ENCODE peak calls at places on chromosomes 16 and 17, in five cellular contexts. Z, W, N, F and L are unnamed samples.

GRCh38 chr16:59412275-59412841 is 678.2 kb upstream of the GOT2 start:
- DNase-seq in Z (no peak), W (no peak), N (no peak), F (no peak), L (no peak)

GRCh38 chr17:75064040-75064439 is 17.0 kb downstream of the KCTD2 start:
- DNase-seq in Z (no peak), W (no peak), N (no peak), F (no peak), L (no peak)

GRCh38 chr16:73058221-73058615 is 10.3 kb upstream of the ZFHX3 start:
- DNase-seq in Z (no peak), W (no peak), N (peak; percentile 61), F (no peak), L (no peak)

GRCh38 chr16:50368410-50369132 is at the start of gene BRD7:
- DNase-seq in Z (no peak), W (peak; percentile 49), N (peak; percentile 90), F (peak; percentile 67), L (peak; percentile 66)

GRCh38 chr17:27546624-27547300 is 84.2 kb upstream of the LGALS9 start:
- DNase-seq in Z (no peak), W (no peak), N (no peak), F (no peak), L (no peak)

GRCh38 chr16:52016387-52016786 is 530.6 kb downstream of the TOX3 start:
- DNase-seq in Z (no peak), W (no peak), N (no peak), F (no peak), L (no peak)

GRCh38 chr17:82892869-82893565 is 53.2 kb upstream of the ZNF750 start:
- DNase-seq in Z (no peak), W (peak; percentile 45), N (peak; percentile 71), F (peak; percentile 92), L (no peak)

GRCh38 chr16:89020068-89020924 is 43.3 kb upstream of the CBFA2T3 start:
- DNase-seq in Z (no peak), W (no peak), N (no peak), F (no peak), L (no peak)

GRCh38 chr17:39867891-39868553 is at the start of gene ZPBP2:
- DNase-seq in Z (no peak), W (no peak), N (no peak), F (peak; percentile 46), L (no peak)

GRCh38 chr16:24132048-24132796 is 123.9 kb upstream of the CACNG3 start:
- DNase-seq in Z (no peak), W (no peak), N (no peak), F (no peak), L (no peak)

GRCh38 chr16:89924298-89924924 is 1.3 kb downstream of the TUBB3 start:
- DNase-seq in Z (no peak), W (no peak), N (peak; percentile 62), F (peak; percentile 56), L (peak; percentile 64)

GRCh38 chr16:23368469-23368868 is 66.4 kb downstream of the SCNN1B start:
- DNase-seq in Z (no peak), W (no peak), N (no peak), F (no peak), L (no peak)

GRCh38 chr17:50967795-50968194 is 101.6 kb upstream of the TOB1 start:
- DNase-seq in Z (no peak), W (no peak), N (no peak), F (no peak), L (no peak)

GRCh38 chr17:673200-673681 is 41.4 kb downstream of the VPS53 start:
- DNase-seq in Z (no peak), W (no peak), N (no peak), F (no peak), L (no peak)

GRCh38 chr16:52912565-52913173 is 140.0 kb downstream of the CHD9NB start:
- DNase-seq in Z (no peak), W (no peak), N (peak; percentile 57), F (no peak), L (peak; percentile 68)

GRCh38 chr16:12497558-12497957 is 306.1 kb downstream of the CPPED1 start:
- DNase-seq in Z (no peak), W (no peak), N (no peak), F (no peak), L (no peak)

GRCh38 chr16:81505011-81505660 is 60.5 kb downstream of the CMIP start:
- DNase-seq in Z (no peak), W (no peak), N (no peak), F (no peak), L (no peak)

GRCh38 chr17:77266213-77266612 is 125.4 kb downstream of the SEC14L1 start:
- DNase-seq in Z (no peak), W (no peak), N (no peak), F (no peak), L (no peak)

GRCh38 chr17:82970067-82970466 is 109.3 kb upstream of the METRNL start:
- DNase-seq in Z (no peak), W (no peak), N (peak; percentile 44), F (no peak), L (no peak)

GRCh38 chr17:4509923-4510614 is 11.4 kb downstream of the SPNS2 start:
- DNase-seq in Z (no peak), W (no peak), N (no peak), F (no peak), L (no peak)

GRCh38 chr16:62213763-62214162 is 177.5 kb upstream of the CDH8 start:
- DNase-seq in Z (no peak), W (no peak), N (no peak), F (no peak), L (no peak)

GRCh38 chr16:9370071-9370491 is 278.6 kb downstream of the HAPSTR1 start:
- DNase-seq in Z (no peak), W (no peak), N (no peak), F (no peak), L (no peak)

GRCh38 chr17:35242158-35242804 is 591 bp upstream of the SLFN5 start:
- DNase-seq in Z (peak; percentile 92), W (peak; percentile 70), N (peak; percentile 87), F (peak; percentile 92), L (peak; percentile 67)

GRCh38 chr17:50541916-50542688 is 4.9 kb upstream of the SPATA20 start:
- DNase-seq in Z (peak; percentile 97), W (peak; percentile 77), N (peak; percentile 92), F (peak; percentile 73), L (peak; percentile 84)